ENCODE peak calls at places on chromosomes 2 and 18, in ten cellular contexts. P, B, Z, S, I, Q, H, O, V and T are unnamed samples.

GRCh38 chr18:46353460-46353859 is 249.3 kb downstream of the HAUS1 start:
- DNase-seq in P (no peak), B (no peak), Z (no peak), S (no peak), I (no peak), Q (no peak), H (no peak), O (no peak), V (no peak), T (no peak)

GRCh38 chr2:20436716-20437470 is 10.0 kb upstream of the RHOB start:
- DNase-seq in P (no peak), B (no peak), Z (peak; percentile 3), S (no peak), I (no peak), Q (no peak), H (no peak), O (peak; percentile 23), V (no peak), T (no peak)

GRCh38 chr2:183927367-183928355 is 670.7 kb upstream of the ZNF804A start:
- DNase-seq in P (no peak), B (no peak), Z (no peak), S (peak; percentile 70), I (no peak), Q (peak; percentile 31), H (no peak), O (no peak), V (no peak), T (no peak)

GRCh38 chr2:15927546-15928218 is 12.7 kb upstream of the MYCN start:
- DNase-seq in P (no peak), B (no peak), Z (no peak), S (no peak), I (no peak), Q (no peak), H (no peak), O (no peak), V (no peak), T (no peak)

GRCh38 chr2:60555066-60555793 is 1.8 kb upstream of the BCL11A start:
- DNase-seq in P (no peak), B (no peak), Z (peak; percentile 80), S (peak; percentile 65), I (peak; percentile 72), Q (peak; percentile 47), H (no peak), O (peak; percentile 83), V (no peak), T (peak; percentile 39)

GRCh38 chr2:59787095-59787494 is 766.4 kb downstream of the BCL11A start:
- DNase-seq in P (no peak), B (no peak), Z (no peak), S (no peak), I (no peak), Q (no peak), H (no peak), O (no peak), V (no peak), T (no peak)

GRCh38 chr2:196101325-196101981 is 32.8 kb upstream of the DNAH7 start:
- DNase-seq in P (no peak), B (no peak), Z (peak; percentile 30), S (peak; percentile 62), I (peak; percentile 34), Q (no peak), H (no peak), O (no peak), V (peak; percentile 79), T (no peak)

GRCh38 chr18:31876707-31877106 is 66.2 kb downstream of the TRAPPC8 start:
- DNase-seq in P (no peak), B (no peak), Z (no peak), S (no peak), I (no peak), Q (no peak), H (no peak), O (no peak), V (no peak), T (no peak)

GRCh38 chr2:84781942-84782716 is 98.8 kb downstream of the TRABD2A start:
- DNase-seq in P (no peak), B (no peak), Z (peak; percentile 76), S (no peak), I (no peak), Q (no peak), H (no peak), O (peak; percentile 52), V (peak; percentile 16), T (peak; percentile 58)

GRCh38 chr2:7819860-7820259 is 862.0 kb upstream of the ID2 start:
- DNase-seq in P (no peak), B (no peak), Z (no peak), S (no peak), I (no peak), Q (no peak), H (no peak), O (no peak), V (no peak), T (no peak)

GRCh38 chr18:22229456-22230124 is 60.2 kb downstream of the GATA6 start:
- DNase-seq in P (no peak), B (no peak), Z (no peak), S (no peak), I (no peak), Q (no peak), H (no peak), O (no peak), V (no peak), T (no peak)

GRCh38 chr18:22233271-22233670 is 63.9 kb downstream of the GATA6 start:
- DNase-seq in P (no peak), B (no peak), Z (peak; percentile 68), S (no peak), I (no peak), Q (no peak), H (no peak), O (no peak), V (no peak), T (no peak)

GRCh38 chr18:22228930-22229329 is 59.5 kb downstream of the GATA6 start:
- DNase-seq in P (no peak), B (no peak), Z (no peak), S (no peak), I (no peak), Q (no peak), H (no peak), O (no peak), V (no peak), T (no peak)

GRCh38 chr18:22226801-22227200 is 57.4 kb downstream of the GATA6 start:
- DNase-seq in P (no peak), B (no peak), Z (no peak), S (no peak), I (no peak), Q (no peak), H (no peak), O (no peak), V (no peak), T (no peak)

DNA sequence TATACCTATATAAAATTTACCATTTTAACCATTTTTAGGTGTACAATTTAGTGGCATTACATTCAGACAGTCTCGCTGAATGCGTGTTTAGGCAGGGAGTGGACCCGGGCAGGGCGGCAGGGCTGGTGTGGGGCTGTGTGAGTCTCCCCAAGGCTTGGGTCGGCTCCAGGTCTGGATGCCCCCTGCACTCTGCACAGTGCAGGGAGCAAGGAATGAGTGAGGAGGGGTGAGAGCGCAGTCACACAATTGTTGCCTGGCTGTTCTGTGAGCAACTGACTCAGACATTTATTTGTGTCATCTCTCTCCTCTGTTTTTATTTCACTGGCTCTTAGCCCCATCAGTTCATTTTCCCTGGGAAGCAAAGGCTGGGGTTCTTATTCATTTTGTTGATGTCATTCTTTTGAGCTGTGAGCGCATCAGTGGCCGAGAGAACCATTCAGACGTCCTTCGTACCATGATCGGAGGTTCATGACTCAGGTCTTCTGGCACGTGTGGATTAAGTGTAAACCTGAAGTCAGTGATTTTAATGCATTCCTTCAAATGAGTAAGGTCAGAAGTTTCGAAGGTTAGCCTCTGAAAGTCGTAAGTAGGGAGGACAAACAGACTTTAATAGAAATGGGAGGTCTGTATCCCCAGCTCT is 61.1 kb downstream of the GATA6 start:
- DNase-seq in P (no peak), B (no peak), Z (no peak), S (peak; percentile 51), I (no peak), Q (no peak), H (no peak), O (no peak), V (no peak), T (no peak)
- TF ChIP-seq CTCF in P (no peak), B (no peak), Z (no peak), S (no peak), I (no peak), Q (no peak), H (no peak), O (no peak), V (no peak), T (no peak)

GRCh38 chr2:37005118-37005868 is 39.0 kb upstream of the STRN start:
- DNase-seq in P (no peak), B (peak; percentile 20), Z (peak; percentile 21), S (peak; percentile 40), I (no peak), Q (no peak), H (no peak), O (peak; percentile 37), V (peak; percentile 35), T (no peak)
- TF ChIP-seq CTCF in P (no peak), B (peak; percentile 84), Z (peak; percentile 47), S (peak; percentile 72), I (no peak), Q (no peak), H (peak; percentile 26), O (peak; percentile 59), V (peak; percentile 48), T (peak; percentile 50)

DNA sequence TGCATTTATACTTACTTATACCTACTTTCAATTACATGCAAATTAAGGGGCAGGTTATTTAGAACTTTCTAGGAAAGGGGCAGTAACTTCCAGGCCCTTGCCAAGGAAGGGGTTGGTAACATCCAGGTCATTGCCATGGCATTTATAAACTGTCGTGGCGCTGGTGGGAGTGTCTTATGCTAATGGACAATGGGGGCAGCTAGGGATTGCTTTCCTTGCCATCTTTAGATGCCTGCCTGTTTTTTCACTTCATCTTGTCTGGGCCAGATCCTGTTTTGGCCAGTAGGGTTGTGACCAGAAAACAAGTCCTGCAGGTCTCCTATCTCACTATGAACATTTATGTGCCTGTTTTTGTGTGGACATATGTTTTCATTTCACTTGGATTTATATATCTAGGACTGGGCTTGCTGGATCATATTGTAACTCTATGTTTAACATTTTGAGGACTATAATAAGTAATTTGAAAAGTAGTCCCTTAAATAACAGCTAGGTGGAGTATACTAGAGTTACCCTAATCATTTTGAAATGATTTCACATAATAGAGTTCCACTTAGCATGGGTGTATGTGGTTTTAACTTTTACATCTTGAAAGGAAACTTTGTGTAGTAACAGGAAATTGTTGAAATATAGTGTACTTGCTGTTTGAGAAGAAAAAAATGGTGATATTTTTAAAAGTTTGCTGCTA is 56.1 kb downstream of the LCLAT1 start:
- DNase-seq in P (no peak), B (no peak), Z (no peak), S (no peak), I (no peak), Q (no peak), H (no peak), O (no peak), V (no peak), T (no peak)
- TF ChIP-seq CTCF in P (no peak), B (no peak), Z (no peak), S (peak; percentile 24), I (no peak), Q (no peak), H (no peak), O (no peak), V (peak; percentile 9), T (peak; percentile 34)

DNA sequence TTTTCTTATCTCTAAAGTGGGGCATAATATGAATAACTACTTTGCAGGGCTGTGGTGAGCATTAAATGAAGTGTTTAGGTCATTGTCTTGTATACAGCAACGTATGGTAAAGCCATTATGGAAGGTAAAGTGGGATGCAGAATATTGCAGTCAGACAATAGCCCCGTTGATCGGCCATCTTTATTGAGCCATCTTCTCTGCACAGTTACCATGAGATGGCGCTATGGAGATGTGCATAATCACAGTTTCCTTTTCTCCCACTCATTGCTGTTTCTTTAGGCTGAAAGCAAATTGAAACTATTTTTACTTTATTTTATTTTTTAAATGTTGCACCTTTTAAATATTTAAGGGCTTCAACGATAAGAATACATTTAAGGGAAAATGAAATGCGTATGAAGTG is 108.9 kb downstream of the THSD7B start:
- DNase-seq in P (no peak), B (no peak), Z (no peak), S (no peak), I (no peak), Q (no peak), H (no peak), O (peak; percentile 21), V (no peak), T (no peak)
- TF ChIP-seq CTCF in P (no peak), B (peak; percentile 35), Z (no peak), S (no peak), I (no peak), Q (no peak), H (peak; percentile 17), O (peak; percentile 73), V (peak; percentile 53), T (no peak)